ENCODE peak calls at places on chromosome 13, in eight cellular contexts. One of them, this sample, is unnamed.

GRCh38 chr13:52669677-52670076 is 17.0 kb downstream of the SUGT1 start:
- DNase-seq in dorsolateral prefrontal cortex: no peak
- DNase-seq in effector CD8-positive, alpha-beta T cell: no peak
- DNase-seq in lung: no peak
- DNase-seq in Peyer's patch: no peak
- DNase-seq in fibroblast of lung: no peak
- DNase-seq in Right ventricle myocardium superior: no peak
- DNase-seq in NCI-H2081 treated with DMSO at 0.1 percent for 48 hours: no peak
- DNase-seq in this sample: no peak

GRCh38 chr13:40318366-40318765 is 348.1 kb downstream of the FOXO1 start:
- DNase-seq in fibroblast of lung: no peak
- DNase-seq in Peyer's patch: peak; percentile 25
- DNase-seq in lung: no peak
- DNase-seq in effector CD8-positive, alpha-beta T cell: no peak
- DNase-seq in Right ventricle myocardium superior: peak; percentile 71
- DNase-seq in dorsolateral prefrontal cortex: peak; percentile 50
- DNase-seq in NCI-H2081 treated with DMSO at 0.1 percent for 48 hours: no peak
- DNase-seq in this sample: no peak

GRCh38 chr13:70107498-70108271 is at the start of gene ATXN8OS:
- DNase-seq in lung: no peak
- DNase-seq in fibroblast of lung: peak; percentile 3
- DNase-seq in Peyer's patch: no peak
- DNase-seq in Right ventricle myocardium superior: no peak
- DNase-seq in dorsolateral prefrontal cortex: no peak
- DNase-seq in effector CD8-positive, alpha-beta T cell: no peak
- DNase-seq in NCI-H2081 treated with DMSO at 0.1 percent for 48 hours: no peak
- DNase-seq in this sample: no peak

GRCh38 chr13:94389544-94390351 is 89.7 kb downstream of the DCT start:
- DNase-seq in fibroblast of lung: no peak
- DNase-seq in effector CD8-positive, alpha-beta T cell: no peak
- DNase-seq in Peyer's patch: no peak
- DNase-seq in Right ventricle myocardium superior: no peak
- DNase-seq in NCI-H2081 treated with DMSO at 0.1 percent for 48 hours: no peak
- DNase-seq in dorsolateral prefrontal cortex: no peak
- DNase-seq in lung: no peak
- DNase-seq in this sample: no peak

GRCh38 chr13:99103536-99103935 is 97.1 kb upstream of the UBAC2 start:
- DNase-seq in NCI-H2081 treated with DMSO at 0.1 percent for 48 hours: no peak
- DNase-seq in Right ventricle myocardium superior: no peak
- DNase-seq in fibroblast of lung: no peak
- DNase-seq in effector CD8-positive, alpha-beta T cell: no peak
- DNase-seq in lung: no peak
- DNase-seq in dorsolateral prefrontal cortex: no peak
- DNase-seq in Peyer's patch: no peak
- DNase-seq in this sample: no peak

GRCh38 chr13:86446311-86446710 is 647.1 kb upstream of the SLITRK6 start:
- DNase-seq in NCI-H2081 treated with DMSO at 0.1 percent for 48 hours: peak; percentile 35
- DNase-seq in fibroblast of lung: peak; percentile 91
- DNase-seq in effector CD8-positive, alpha-beta T cell: no peak
- DNase-seq in Peyer's patch: no peak
- DNase-seq in lung: no peak
- DNase-seq in Right ventricle myocardium superior: peak; percentile 20
- DNase-seq in dorsolateral prefrontal cortex: no peak
- DNase-seq in this sample: no peak

GRCh38 chr13:112596220-112596619 is 8.3 kb upstream of the TUBGCP3 start:
- DNase-seq in effector CD8-positive, alpha-beta T cell: no peak
- DNase-seq in NCI-H2081 treated with DMSO at 0.1 percent for 48 hours: no peak
- DNase-seq in dorsolateral prefrontal cortex: no peak
- DNase-seq in Peyer's patch: no peak
- DNase-seq in Right ventricle myocardium superior: no peak
- DNase-seq in lung: no peak
- DNase-seq in fibroblast of lung: peak; percentile 65
- DNase-seq in this sample: no peak

GRCh38 chr13:113743366-113744195 is 15.4 kb upstream of the TMEM255B start:
- DNase-seq in dorsolateral prefrontal cortex: no peak
- DNase-seq in Peyer's patch: no peak
- DNase-seq in Right ventricle myocardium superior: peak; percentile 30
- DNase-seq in NCI-H2081 treated with DMSO at 0.1 percent for 48 hours: no peak
- DNase-seq in lung: no peak
- DNase-seq in effector CD8-positive, alpha-beta T cell: no peak
- DNase-seq in fibroblast of lung: no peak
- DNase-seq in this sample: no peak

GRCh38 chr13:48950507-48950886 is 25.2 kb upstream of the FNDC3A start:
- DNase-seq in fibroblast of lung: peak; percentile 20
- DNase-seq in NCI-H2081 treated with DMSO at 0.1 percent for 48 hours: no peak
- DNase-seq in Peyer's patch: no peak
- DNase-seq in lung: no peak
- DNase-seq in effector CD8-positive, alpha-beta T cell: no peak
- DNase-seq in Right ventricle myocardium superior: no peak
- DNase-seq in dorsolateral prefrontal cortex: no peak
- DNase-seq in this sample: no peak

GRCh38 chr13:21106089-21106488 is 44.7 kb upstream of the LATS2 start:
- DNase-seq in dorsolateral prefrontal cortex: no peak
- DNase-seq in Peyer's patch: no peak
- DNase-seq in NCI-H2081 treated with DMSO at 0.1 percent for 48 hours: no peak
- DNase-seq in effector CD8-positive, alpha-beta T cell: no peak
- DNase-seq in fibroblast of lung: peak; percentile 79
- DNase-seq in Right ventricle myocardium superior: no peak
- DNase-seq in lung: no peak
- DNase-seq in this sample: no peak

GRCh38 chr13:51585234-51585672 is 991 bp downstream of the WDFY2 start:
- DNase-seq in Right ventricle myocardium superior: no peak
- DNase-seq in NCI-H2081 treated with DMSO at 0.1 percent for 48 hours: no peak
- DNase-seq in effector CD8-positive, alpha-beta T cell: no peak
- DNase-seq in Peyer's patch: no peak
- DNase-seq in dorsolateral prefrontal cortex: no peak
- DNase-seq in fibroblast of lung: peak; percentile 26
- DNase-seq in lung: no peak
- DNase-seq in this sample: no peak

GRCh38 chr13:50198508-50198907 is 183.3 kb downstream of the KCNRG start:
- DNase-seq in Peyer's patch: no peak
- DNase-seq in lung: no peak
- DNase-seq in dorsolateral prefrontal cortex: no peak
- DNase-seq in NCI-H2081 treated with DMSO at 0.1 percent for 48 hours: no peak
- DNase-seq in Right ventricle myocardium superior: no peak
- DNase-seq in fibroblast of lung: peak; percentile 21
- DNase-seq in effector CD8-positive, alpha-beta T cell: no peak
- DNase-seq in this sample: no peak

This sample was measured in caudate nucleus.